ENCODE peak calls at places on chromosomes 16 and 17, in four cellular contexts. R is stimulated activated CD4-positive, alpha-beta T cell treated with anti-CD3 and anti-CD28 coated beads, Interleukin-15, amount 100 ng/mL, for 24 hours; A is activated CD4-positive, alpha-beta memory T cell treated with anti-CD3 and anti-CD28 coated beads, Interleukin-2, amount 10 ng/mL, durations not matched to agents 7 days and 5 days; U is ELR. D is an unnamed sample.
A peak's percentile ranks its signal among the peaks of the same experiment; 100 is the strongest.

GRCh38 chr17:19249681-19250080 is 12.5 kb downstream of the EPN2 start:
- DNase-seq in U (no peak), A (no peak), R (no peak), D (no peak)

GRCh38 chr16:67163164-67163902 is 1.2 kb upstream of the HSF4 start:
- DNase-seq in A (peak; percentile 72), R (peak; percentile 70), U (peak; percentile 42), D (no peak)

GRCh38 chr16:55539049-55539448 is 27.4 kb upstream of the CAPNS2 start:
- DNase-seq in U (peak; percentile 32), A (no peak), R (no peak), D (no peak)

GRCh38 chr17:82836823-82837357 is 2.9 kb downstream of the ZNF750 start:
- DNase-seq in U (peak; percentile 17), R (no peak), A (no peak), D (no peak)

GRCh38 chr17:61490540-61490975 is 38.3 kb downstream of the TBX4 start:
- DNase-seq in R (no peak), A (no peak), U (peak; percentile 91), D (no peak)

GRCh38 chr16:17275076-17275732 is 195.6 kb downstream of the XYLT1 start:
- DNase-seq in U (peak; percentile 26), R (peak; percentile 30), A (peak; percentile 23), D (no peak)

GRCh38 chr16:68272501-68273209 is 8.3 kb downstream of the SLC7A6 start:
- DNase-seq in U (no peak), R (peak; percentile 39), A (peak; percentile 36), D (no peak)

GRCh38 chr17:5424909-5425308 is 4.9 kb downstream of the RPAIN start:
- DNase-seq in R (no peak), A (no peak), U (no peak), D (no peak)

GRCh38 chr16:72990003-72990521 is 57.9 kb downstream of the ZFHX3 start:
- DNase-seq in U (peak; percentile 86), R (no peak), A (no peak), D (no peak)

GRCh38 chr17:48577946-48578615 is at the start of gene HOXB4:
- DNase-seq in A (peak; percentile 80), U (no peak), R (peak; percentile 83), D (peak; percentile 89)

GRCh38 chr17:76370261-76370993 is 14.0 kb upstream of the SPHK1 start:
- DNase-seq in A (no peak), U (peak; percentile 100), R (no peak), D (no peak)